ENCODE peak calls at places on chromosome 20, in six cellular contexts. J is ovary, T is suprapubic skin, M is GM10248, R is fibroblast of lung, E is MCF 10A. L is an unnamed sample.

GRCh38 chr20:34691838-34692237 is 12.3 kb upstream of the TP53INP2 start:
- DNase-seq in M (no peak), J (no peak), R (no peak), T (no peak), E (no peak), L (no peak)

GRCh38 chr20:46172455-46172854 is 54.3 kb downstream of the CD40 start:
- DNase-seq in R (no peak), T (no peak), J (no peak), E (no peak), M (no peak), L (no peak)

GRCh38 chr20:16007164-16007563 is 566.1 kb downstream of the KIF16B start:
- DNase-seq in E (no peak), M (peak), R (no peak), J (no peak), T (no peak), L (no peak)

GRCh38 chr20:13838664-13839063 is 53.8 kb downstream of the NDUFAF5 start:
- DNase-seq in M (no peak), E (no peak), T (no peak), R (no peak), J (no peak), L (no peak)

GRCh38 chr20:35547319-35547718 is 5.4 kb downstream of the ERGIC3 start:
- DNase-seq in T (no peak), J (no peak), E (no peak), M (no peak), R (no peak), L (no peak)

GRCh38 chr20:43725666-43726065 is 1.1 kb downstream of the GTSF1L start:
- DNase-seq in T (no peak), M (no peak), E (no peak), J (no peak), R (peak), L (no peak)

GRCh38 chr20:24775966-24776365 is 173.1 kb upstream of the CST7 start:
- DNase-seq in M (no peak), R (no peak), E (no peak), J (no peak), T (no peak), L (no peak)

GRCh38 chr20:53676987-53677386 is 83.3 kb upstream of the ZNF217 start:
- DNase-seq in M (no peak), E (no peak), R (no peak), T (no peak), J (no peak), L (no peak)

GRCh38 chr20:23889775-23890187 is 10.2 kb upstream of the CST5 start:
- DNase-seq in T (no peak), M (peak), R (peak), E (peak), J (no peak), L (no peak)

GRCh38 chr20:53662595-53662994 is 69.0 kb upstream of the ZNF217 start:
- DNase-seq in T (no peak), J (no peak), R (no peak), E (no peak), M (no peak), L (no peak)

GRCh38 chr20:40686434-40686882 is 2.6 kb downstream of the MAFB start:
- DNase-seq in E (no peak), J (no peak), M (no peak), T (no peak), R (no peak), L (no peak)

GRCh38 chr20:15297059-15297875 is 959.9 kb upstream of the FLRT3 start:
- DNase-seq in M (no peak), R (no peak), J (no peak), E (peak), T (no peak), L (no peak)

GRCh38 chr20:33211817-33212424 is 5.2 kb upstream of the BPIFA3 start:
- DNase-seq in J (no peak), T (no peak), R (peak), M (peak), E (peak), L (no peak)

GRCh38 chr20:40882173-40882572 is 146.4 kb upstream of the TOP1 start:
- DNase-seq in T (no peak), J (no peak), E (no peak), R (no peak), M (no peak), L (no peak)

GRCh38 chr20:43584448-43585138 is 6.1 kb upstream of the IFT52 start:
- DNase-seq in J (no peak), R (peak), E (peak), M (no peak), T (no peak), L (no peak)

GRCh38 chr20:1469925-1470571 is 3.4 kb upstream of the NSFL1C start:
- DNase-seq in T (peak), M (peak), R (peak), E (peak), J (peak), L (peak)

GRCh38 chr20:19213946-19214490 is 1.6 kb downstream of the SLC24A3 start:
- DNase-seq in M (no peak), E (no peak), R (no peak), J (no peak), T (no peak), L (no peak)

GRCh38 chr20:63940472-63941266 is 15.5 kb downstream of the UCKL1 start:
- DNase-seq in J (no peak), R (no peak), M (no peak), E (no peak), T (peak), L (no peak)

GRCh38 chr20:3563548-3564177 is 92.8 kb downstream of the ATRN start:
- DNase-seq in M (peak), J (no peak), T (no peak), R (peak), E (peak), L (no peak)

GRCh38 chr20:56690531-56691175 is 61.5 kb downstream of the TFAP2C start:
- DNase-seq in R (no peak), M (no peak), T (no peak), E (peak), J (no peak), L (no peak)

GRCh38 chr20:34744847-34745246 is 40.7 kb downstream of the TP53INP2 start:
- DNase-seq in J (no peak), T (no peak), M (no peak), E (no peak), R (no peak), L (no peak)

GRCh38 chr20:48538058-48538825 is 289.6 kb downstream of the PREX1 start:
- DNase-seq in J (peak), M (no peak), E (peak), R (no peak), T (no peak), L (no peak)

GRCh38 chr20:38599410-38599882 is 2.2 kb upstream of the ARHGAP40 start:
- DNase-seq in T (no peak), J (no peak), E (peak), R (no peak), M (no peak), L (no peak)

GRCh38 chr20:4626228-4626627 is 95.5 kb upstream of the PRND start:
- DNase-seq in E (no peak), T (no peak), R (no peak), J (no peak), M (no peak), L (no peak)

GRCh38 chr20:1826046-1826445 is 69.2 kb upstream of the SIRPA start:
- DNase-seq in E (no peak), R (no peak), M (no peak), J (no peak), T (no peak), L (no peak)

GRCh38 chr20:36591854-36592641 is 13.5 kb upstream of the RAB5IF start:
- DNase-seq in R (peak), E (peak), M (no peak), J (no peak), T (no peak), L (no peak)

GRCh38 chr20:63566395-63567131 is 7.5 kb downstream of the HELZ2 start:
- DNase-seq in E (no peak), M (no peak), T (no peak), R (no peak), J (no peak), L (no peak)

GRCh38 chr20:9126527-9126926 is 57.6 kb downstream of the PLCB4 start:
- DNase-seq in T (no peak), R (no peak), M (no peak), J (no peak), E (no peak), L (no peak)

GRCh38 chr20:37325206-37325605 is 20.7 kb upstream of the SRC start:
- DNase-seq in T (no peak), J (no peak), M (no peak), E (no peak), R (no peak), L (no peak)

GRCh38 chr20:32622585-32623468 is 37.7 kb upstream of the NOL4L start:
- DNase-seq in J (no peak), R (no peak), E (no peak), M (no peak), T (no peak), L (no peak)

GRCh38 chr20:47743671-47744070 is 41.6 kb downstream of the SULF2 start:
- DNase-seq in J (no peak), M (no peak), R (no peak), E (no peak), T (no peak), L (no peak)

GRCh38 chr20:35592339-35592960 is 23.2 kb upstream of the SPAG4 start:
- DNase-seq in M (no peak), R (no peak), E (no peak), J (no peak), T (no peak), L (no peak)

GRCh38 chr20:22453244-22454080 is 130.9 kb downstream of the FOXA2 start:
- DNase-seq in M (no peak), E (peak), T (no peak), R (no peak), J (no peak), L (no peak)
- TF ChIP-seq CTCF in M (no peak), E (peak), T (no peak), R (peak), J (no peak), L (peak)

DNA sequence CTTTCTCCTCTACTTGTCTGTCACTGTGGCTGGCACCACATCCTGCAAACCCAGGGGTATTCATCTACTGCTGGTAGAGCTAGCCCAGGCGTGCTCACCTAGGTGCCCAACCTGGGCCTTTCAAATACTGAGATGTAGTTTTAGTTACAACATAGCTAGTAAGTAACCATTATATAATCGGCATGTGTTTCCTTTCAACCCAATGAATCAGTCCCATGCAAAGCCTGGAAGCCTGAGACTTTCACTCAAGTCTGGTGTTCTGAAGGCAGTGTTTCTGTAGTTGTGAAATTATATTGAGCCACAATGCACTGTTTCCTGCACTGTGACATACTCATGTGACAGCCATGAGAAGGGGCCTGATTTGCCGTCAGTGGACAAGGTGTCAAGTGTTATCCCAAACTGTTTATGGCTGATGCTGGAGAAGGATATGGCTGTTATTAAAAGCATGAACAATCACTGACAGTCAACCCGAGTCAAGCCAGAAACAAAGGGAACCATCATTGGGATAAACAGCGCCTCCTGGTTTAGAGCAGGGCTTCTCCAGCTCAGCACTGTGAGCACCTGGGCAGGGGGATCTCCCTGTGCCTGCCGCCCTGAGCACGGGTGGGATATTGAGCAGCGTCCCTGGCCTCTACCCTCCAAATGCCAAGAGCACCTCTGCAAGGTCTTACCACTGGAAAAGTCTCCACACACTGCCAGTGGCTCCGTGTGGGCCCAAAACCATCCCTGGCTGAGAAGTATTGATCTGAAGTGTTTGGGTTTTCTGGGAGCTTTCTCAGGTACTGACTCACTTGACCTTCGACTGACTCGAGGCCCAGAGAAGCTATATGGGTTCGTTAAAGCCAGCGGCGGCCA is 1.6 kb downstream of the PSMA7 start:
- DNase-seq in E (peak), M (no peak), T (no peak), R (peak), J (no peak), L (no peak)
- TF ChIP-seq CTCF in E (no peak), M (peak), T (no peak), R (peak), J (no peak), L (peak)

GRCh38 chr20:57939499-57939898 is 229.7 kb upstream of the PMEPA1 start:
- DNase-seq in E (no peak), T (no peak), M (no peak), R (no peak), J (no peak), L (no peak)

GRCh38 chr20:57940376-57940775 is 230.6 kb upstream of the PMEPA1 start:
- DNase-seq in M (no peak), T (no peak), J (no peak), R (no peak), E (no peak), L (no peak)

GRCh38 chr20:57941121-57941522 is 231.3 kb upstream of the PMEPA1 start:
- DNase-seq in R (no peak), E (no peak), T (no peak), J (peak), M (no peak), L (no peak)

GRCh38 chr20:57936636-57937310 is 227.0 kb upstream of the PMEPA1 start:
- DNase-seq in R (no peak), J (no peak), M (no peak), E (no peak), T (no peak), L (no peak)

DNA sequence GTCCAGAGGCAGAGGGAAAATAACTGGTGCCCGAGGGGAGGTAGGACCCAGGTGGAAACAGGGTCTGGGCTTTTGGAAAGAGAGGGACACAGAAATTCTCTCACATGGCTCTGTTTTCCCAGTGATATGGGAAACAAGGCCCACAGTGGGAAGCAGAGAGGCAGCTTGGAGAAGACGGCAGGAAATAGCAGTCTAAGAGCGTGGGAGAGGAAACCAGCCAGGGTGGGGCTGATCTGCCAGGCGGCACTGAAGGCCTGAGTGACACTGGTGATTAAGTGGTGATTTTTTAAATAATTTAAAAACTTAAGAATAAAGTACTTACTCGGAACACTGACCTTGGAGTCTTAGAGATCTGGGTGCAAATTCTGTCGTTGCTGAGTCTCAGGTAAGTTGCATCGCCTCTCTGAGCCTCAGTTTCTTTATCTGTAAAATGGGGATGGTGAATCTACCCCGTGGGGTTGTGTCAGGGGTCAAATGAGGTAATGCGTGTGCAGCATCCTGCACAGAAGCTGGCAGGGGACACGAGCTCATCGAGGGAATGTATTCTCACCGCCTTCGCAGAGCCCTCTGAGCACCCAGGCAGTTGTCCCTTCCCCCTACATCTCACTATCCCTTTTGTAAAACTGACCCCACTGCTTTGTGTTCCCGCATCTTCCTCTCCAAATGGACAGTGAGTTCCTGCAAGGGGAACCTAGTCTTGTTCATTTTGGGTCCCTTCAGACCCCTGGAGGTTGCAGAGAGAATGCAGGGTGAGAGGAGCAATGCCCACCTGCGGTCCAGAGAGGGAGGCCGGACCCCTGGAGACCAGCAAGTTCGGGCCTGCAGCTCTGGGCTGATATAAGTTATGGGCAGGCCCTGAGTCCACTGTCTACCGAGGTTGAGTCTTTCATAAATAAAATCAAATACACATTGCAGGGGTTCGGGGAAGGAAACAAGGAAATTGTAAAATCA is 228.6 kb upstream of the PMEPA1 start:
- DNase-seq in E (no peak), R (no peak), T (no peak), J (no peak), M (no peak), L (no peak)
- TF ChIP-seq CTCF in E (no peak), R (no peak), T (no peak), J (no peak), M (no peak), L (no peak)

GRCh38 chr20:17612287-17612974 is 42.6 kb downstream of the DSTN start:
- DNase-seq in E (peak), T (peak), M (peak), R (peak), J (no peak), L (peak)

GRCh38 chr20:17611540-17612286 is 41.8 kb downstream of the DSTN start:
- DNase-seq in M (peak), R (peak), J (no peak), E (peak), T (peak), L (peak)

GRCh38 chr20:17610566-17611289 is 40.9 kb downstream of the DSTN start:
- DNase-seq in R (no peak), E (no peak), M (peak), J (no peak), T (peak), L (no peak)

GRCh38 chr20:17609978-17610377 is 40.1 kb downstream of the DSTN start:
- DNase-seq in T (no peak), R (no peak), M (no peak), E (no peak), J (no peak), L (no peak)

DNA sequence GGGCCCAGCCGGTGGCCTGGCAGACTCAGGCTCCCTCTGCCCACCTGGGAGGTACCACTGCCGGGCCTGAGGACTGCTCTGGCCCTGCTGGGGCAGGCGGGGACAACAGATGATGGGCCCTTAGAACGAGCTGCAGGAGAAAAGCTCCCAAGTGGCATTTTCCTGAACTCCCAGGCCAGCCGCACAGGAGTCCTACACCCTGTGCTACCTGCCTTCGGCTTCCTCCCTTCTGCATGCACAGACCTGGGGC is 41.3 kb downstream of the DSTN start:
- DNase-seq in E (no peak), M (no peak), J (no peak), T (peak), R (no peak), L (no peak)
- TF ChIP-seq CTCF in E (peak), M (peak), J (peak), T (no peak), R (peak), L (no peak)